ENCODE peak calls at places on chromosomes 6 and 20, in seven cellular contexts. H is MM.1S, N is GM12865, X is astrocyte of the spinal cord, W is retinal pigment epithelial cell, A is tibial artery, K is foreskin keratinocyte. Y is an unnamed sample.

GRCh38 chr6:160510199-160510598 is 153.9 kb downstream of the LPA start:
- DNase-seq in A (no peak), X (peak; percentile 25), W (no peak), K (peak; percentile 77), H (no peak), N (no peak), Y (peak; percentile 16)

GRCh38 chr6:110013396-110013795 is 35.3 kb downstream of the GPR6 start:
- DNase-seq in A (no peak), K (no peak), N (no peak), X (no peak), W (no peak), H (no peak), Y (no peak)

GRCh38 chr6:147204843-147205311 is 660 bp downstream of the STXBP5 start:
- DNase-seq in X (no peak), A (no peak), K (peak; percentile 58), W (no peak), H (no peak), N (no peak), Y (peak; percentile 11)

GRCh38 chr6:37256692-37257319 is 766 bp upstream of the TBC1D22B start:
- DNase-seq in N (no peak), A (no peak), W (no peak), K (peak; percentile 55), H (no peak), X (no peak), Y (no peak)

GRCh38 chr6:41581381-41581991 is 35.3 kb downstream of the FOXP4 start:
- DNase-seq in K (peak; percentile 67), A (no peak), H (no peak), W (peak; percentile 93), X (peak; percentile 93), N (no peak), Y (peak; percentile 79)

GRCh38 chr6:38387994-38388393 is 251.7 kb downstream of the BTBD9 start:
- DNase-seq in X (peak; percentile 47), A (no peak), K (no peak), H (no peak), W (no peak), N (no peak), Y (no peak)

GRCh38 chr6:14397518-14397901 is 279.9 kb downstream of the CD83 start:
- DNase-seq in K (no peak), N (no peak), A (no peak), H (no peak), X (no peak), W (no peak), Y (no peak)

GRCh38 chr6:158797331-158798202 is 21.6 kb downstream of the EZR start:
- DNase-seq in N (no peak), A (no peak), K (peak; percentile 67), W (no peak), X (peak; percentile 57), H (no peak), Y (no peak)

GRCh38 chr6:105757512-105758200 is 328.5 kb upstream of the PRDM1 start:
- DNase-seq in H (peak; percentile 95), N (peak; percentile 90), K (peak; percentile 75), W (no peak), X (no peak), A (no peak), Y (no peak)

GRCh38 chr6:107819976-107820551 is 4.0 kb downstream of the SCML4 start:
- DNase-seq in A (no peak), H (no peak), N (no peak), K (peak; percentile 74), W (no peak), X (no peak), Y (peak; percentile 61)

GRCh38 chr20:31523361-31524283 is 9.4 kb downstream of the HM13 start:
- DNase-seq in H (no peak), X (peak; percentile 35), W (peak; percentile 29), N (no peak), K (no peak), A (peak; percentile 64), Y (no peak)

GRCh38 chr6:33547499-33547898 is 32.6 kb downstream of the BAK1 start:
- DNase-seq in A (no peak), N (no peak), X (no peak), H (no peak), W (no peak), K (no peak), Y (no peak)

GRCh38 chr6:138289739-138290138 is 71.4 kb upstream of the PBOV1 start:
- DNase-seq in N (peak; percentile 28), X (no peak), W (no peak), A (no peak), K (no peak), H (peak; percentile 30), Y (no peak)
- TF ChIP-seq CTCF in N (peak; percentile 28), X (peak; percentile 27), W (peak; percentile 50), A (no peak), K (peak; percentile 19), H (peak; percentile 48), Y (no peak)

GRCh38 chr20:17680836-17681740 is 954 bp downstream of the RRBP1 start:
- DNase-seq in X (peak; percentile 75), A (peak; percentile 72), H (peak; percentile 77), N (peak; percentile 87), K (peak; percentile 39), W (no peak), Y (peak; percentile 86)

GRCh38 chr20:17683218-17684076 is 1.4 kb upstream of the RRBP1 start:
- DNase-seq in X (no peak), K (no peak), A (no peak), N (no peak), H (no peak), W (no peak), Y (no peak)

GRCh38 chr20:17681741-17682102 is 320 bp downstream of the RRBP1 start:
- DNase-seq in A (no peak), W (no peak), K (no peak), H (no peak), X (no peak), N (no peak), Y (no peak)

GRCh38 chr20:17682889-17683198 is 802 bp upstream of the RRBP1 start:
- DNase-seq in A (no peak), K (no peak), W (no peak), N (no peak), H (no peak), X (no peak), Y (no peak)

DNA sequence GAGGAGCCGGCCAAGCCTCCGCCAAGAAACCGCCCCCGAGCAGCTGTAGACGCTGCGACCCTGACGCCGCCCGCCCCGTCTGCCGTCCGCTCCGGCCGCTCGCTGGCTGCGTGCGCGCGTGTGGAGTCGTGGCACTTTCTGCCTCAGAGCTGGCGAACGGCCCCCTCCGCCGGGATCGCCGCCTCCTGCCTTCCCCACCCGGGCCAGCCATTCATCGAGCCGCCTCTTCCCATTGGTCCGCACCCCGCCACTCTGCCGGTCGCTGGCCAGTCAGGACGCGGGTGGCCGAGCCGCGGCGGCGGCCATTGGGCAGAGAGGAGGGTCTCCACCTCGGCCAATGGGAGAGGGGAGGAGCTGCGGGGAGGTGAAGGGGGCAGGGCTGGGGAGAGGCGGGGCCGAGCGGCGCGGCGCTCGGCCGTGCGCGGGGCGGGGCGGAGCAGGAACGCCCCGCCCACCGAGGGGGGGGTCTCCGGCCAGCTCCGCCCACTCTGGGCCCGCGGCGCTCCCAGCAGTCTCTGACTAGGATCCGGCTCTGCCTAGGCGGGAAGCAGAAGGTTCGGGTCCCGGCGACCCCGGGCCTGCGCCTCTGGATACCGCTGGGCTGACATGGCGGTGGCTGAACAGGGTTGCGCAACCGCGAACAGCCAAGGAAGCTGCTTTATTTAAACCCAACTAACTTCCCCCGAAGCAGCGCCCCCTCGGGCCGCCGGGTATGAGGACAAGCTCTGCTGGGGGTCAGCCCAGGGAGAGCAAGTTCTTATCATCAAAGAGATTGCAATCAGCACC is at the start of gene RRBP1:
- DNase-seq in H (peak; percentile 96), W (peak; percentile 88), X (peak; percentile 99), A (peak; percentile 98), K (peak; percentile 93), N (peak; percentile 99), Y (peak; percentile 99)
- TF ChIP-seq CTCF in H (peak; percentile 93), W (peak; percentile 73), X (peak; percentile 76), A (peak; percentile 58), K (peak; percentile 74), N (peak; percentile 75), Y (peak; percentile 80)

GRCh38 chr6:156068870-156069269 is 613.2 kb upstream of the NOX3 start:
- DNase-seq in N (no peak), X (no peak), W (no peak), A (no peak), K (no peak), H (no peak), Y (no peak)
- TF ChIP-seq CTCF in N (no peak), X (no peak), W (no peak), A (no peak), K (no peak), H (no peak), Y (no peak)

GRCh38 chr6:157326979-157327378 is 3.7 kb upstream of the TMEM242 start:
- DNase-seq in N (peak; percentile 66), H (peak; percentile 65), W (no peak), A (no peak), X (no peak), K (no peak), Y (no peak)

GRCh38 chr6:157322792-157323113 is 566 bp downstream of the TMEM242 start:
- DNase-seq in H (no peak), X (no peak), N (no peak), W (no peak), K (no peak), A (no peak), Y (no peak)

GRCh38 chr6:157323924-157324276 is 581 bp upstream of the TMEM242 start:
- DNase-seq in X (peak; percentile 89), N (peak; percentile 73), H (peak; percentile 50), K (peak; percentile 69), W (peak; percentile 58), A (peak; percentile 77), Y (peak; percentile 55)

GRCh38 chr6:157325069-157325805 is 1.9 kb upstream of the TMEM242 start:
- DNase-seq in N (no peak), K (peak; percentile 80), W (no peak), H (no peak), X (peak; percentile 36), A (no peak), Y (no peak)

GRCh38 chr6:157323114-157323923 is at the start of gene TMEM242:
- DNase-seq in X (peak; percentile 97), A (peak; percentile 91), K (peak; percentile 92), W (peak; percentile 80), N (peak; percentile 96), H (peak; percentile 76), Y (peak; percentile 89)
- TF ChIP-seq CTCF in X (peak; percentile 26), A (peak; percentile 36), K (peak; percentile 13), W (peak; percentile 47), N (no peak), H (no peak), Y (no peak)

GRCh38 chr6:48032156-48032555 is 78.8 kb downstream of the PTCHD4 start:
- DNase-seq in H (no peak), N (no peak), X (peak; percentile 79), K (peak; percentile 86), W (peak; percentile 51), A (no peak), Y (peak; percentile 14)
- TF ChIP-seq CTCF in H (no peak), N (no peak), X (no peak), K (no peak), W (no peak), A (no peak), Y (no peak)

Y was measured in RWPE1.